ENCODE peak calls at places on chromosomes 3 and 15, in ten cellular contexts. N, L, G, E, A, P, C, O, Y and H are unnamed samples.

GRCh38 chr15:23035964-23036566 is 3.3 kb downstream of the TUBGCP5 start:
- DNase-seq in N (peak), L (no peak), G (peak), E (no peak), A (peak), P (peak), C (peak), O (no peak), Y (peak), H (peak)

GRCh38 chr3:107892960-107893359 is 197.9 kb downstream of the CD47 start:
- DNase-seq in N (peak), L (no peak), G (no peak), E (no peak), A (no peak), P (no peak), C (no peak), O (no peak), Y (peak), H (no peak)

GRCh38 chr3:183532620-183533409 is 22.7 kb downstream of the KLHL6 start:
- DNase-seq in N (no peak), L (no peak), G (no peak), E (no peak), A (no peak), P (no peak), C (no peak), O (no peak), Y (no peak), H (no peak)

GRCh38 chr3:127770671-127771370 is 51.5 kb downstream of the MGLL start:
- DNase-seq in N (no peak), L (no peak), G (no peak), E (no peak), A (no peak), P (no peak), C (no peak), O (no peak), Y (peak), H (no peak)

GRCh38 chr15:63434567-63435219 is 53.0 kb upstream of the CA12 start:
- DNase-seq in N (no peak), L (no peak), G (no peak), E (no peak), A (no peak), P (no peak), C (no peak), O (no peak), Y (no peak), H (no peak)

GRCh38 chr15:94387854-94388441 is 156.6 kb downstream of the MCTP2 start:
- DNase-seq in N (no peak), L (no peak), G (no peak), E (no peak), A (no peak), P (no peak), C (no peak), O (no peak), Y (no peak), H (no peak)

GRCh38 chr3:54653456-54654195 is 274.2 kb downstream of the LRTM1 start:
- DNase-seq in N (no peak), L (no peak), G (no peak), E (no peak), A (peak), P (no peak), C (no peak), O (no peak), Y (no peak), H (no peak)

GRCh38 chr3:11244131-11244677 is 28.0 kb upstream of the ATG7 start:
- DNase-seq in N (peak), L (no peak), G (peak), E (no peak), A (peak), P (peak), C (peak), O (no peak), Y (peak), H (peak)

GRCh38 chr15:68203486-68203885 is 1.6 kb downstream of the CALML4 start:
- DNase-seq in N (no peak), L (no peak), G (no peak), E (no peak), A (no peak), P (no peak), C (no peak), O (no peak), Y (no peak), H (no peak)

GRCh38 chr3:142818651-142819050 is 70.2 kb downstream of the PCOLCE2 start:
- DNase-seq in N (no peak), L (no peak), G (no peak), E (no peak), A (no peak), P (no peak), C (no peak), O (no peak), Y (no peak), H (no peak)

GRCh38 chr3:170321326-170322034 is 36.0 kb upstream of the SKIL start:
- DNase-seq in N (peak), L (no peak), G (no peak), E (no peak), A (peak), P (peak), C (no peak), O (peak), Y (peak), H (no peak)

GRCh38 chr3:153756816-153757215 is 364.4 kb upstream of the ARHGEF26 start:
- DNase-seq in N (peak), L (no peak), G (peak), E (no peak), A (peak), P (peak), C (peak), O (no peak), Y (peak), H (no peak)

GRCh38 chr3:13091898-13092620 is 18.8 kb upstream of the IQSEC1 start:
- DNase-seq in N (peak), L (peak), G (peak), E (peak), A (peak), P (peak), C (peak), O (peak), Y (peak), H (peak)

GRCh38 chr3:47865192-47865591 is 62.3 kb downstream of the DHX30 start:
- DNase-seq in N (no peak), L (no peak), G (peak), E (no peak), A (no peak), P (no peak), C (peak), O (no peak), Y (no peak), H (no peak)

GRCh38 chr3:163622384-163622783 is 1455.9 kb downstream of the SI start:
- DNase-seq in N (no peak), L (no peak), G (no peak), E (no peak), A (no peak), P (no peak), C (peak), O (no peak), Y (no peak), H (no peak)

GRCh38 chr15:88269371-88270062 is 13.0 kb upstream of the NTRK3 start:
- DNase-seq in N (no peak), L (no peak), G (no peak), E (no peak), A (no peak), P (no peak), C (no peak), O (no peak), Y (no peak), H (no peak)

GRCh38 chr3:29335438-29335837 is 54.6 kb downstream of the RBMS3 start:
- DNase-seq in N (peak), L (peak), G (peak), E (peak), A (peak), P (peak), C (peak), O (peak), Y (peak), H (peak)

GRCh38 chr3:190728574-190729246 is 133.8 kb downstream of the GMNC start:
- DNase-seq in N (peak), L (no peak), G (peak), E (no peak), A (peak), P (no peak), C (no peak), O (no peak), Y (peak), H (peak)

GRCh38 chr3:41321642-41321980 is 122.3 kb downstream of the CTNNB1 start:
- DNase-seq in N (no peak), L (no peak), G (no peak), E (no peak), A (no peak), P (no peak), C (no peak), O (no peak), Y (no peak), H (no peak)

GRCh38 chr3:69324362-69325025 is 61.4 kb downstream of the FRMD4B start:
- DNase-seq in N (no peak), L (no peak), G (no peak), E (no peak), A (no peak), P (no peak), C (peak), O (no peak), Y (no peak), H (no peak)

GRCh38 chr3:119937229-119937628 is 155.3 kb downstream of the NR1I2 start:
- DNase-seq in N (peak), L (no peak), G (peak), E (no peak), A (no peak), P (peak), C (no peak), O (no peak), Y (peak), H (peak)

GRCh38 chr3:15955968-15956367 is 158.2 kb upstream of the ANKRD28 start:
- DNase-seq in N (no peak), L (no peak), G (no peak), E (no peak), A (no peak), P (peak), C (peak), O (no peak), Y (no peak), H (no peak)

GRCh38 chr15:89003865-89004725 is 84.2 kb upstream of the ABHD2 start:
- DNase-seq in N (peak), L (peak), G (peak), E (no peak), A (peak), P (peak), C (peak), O (no peak), Y (peak), H (peak)

GRCh38 chr3:76965122-76965725 is 74.7 kb upstream of the ROBO2 start:
- DNase-seq in N (no peak), L (no peak), G (no peak), E (no peak), A (peak), P (no peak), C (no peak), O (no peak), Y (no peak), H (no peak)

GRCh38 chr3:162168715-162169114 is 672.1 kb downstream of the OTOL1 start:
- DNase-seq in N (no peak), L (no peak), G (no peak), E (no peak), A (no peak), P (no peak), C (no peak), O (no peak), Y (no peak), H (peak)

GRCh38 chr3:24830230-24831152 is 335.8 kb upstream of the THRB start:
- DNase-seq in N (no peak), L (no peak), G (no peak), E (no peak), A (no peak), P (no peak), C (no peak), O (peak), Y (no peak), H (no peak)

GRCh38 chr3:24933401-24933800 is 438.8 kb upstream of the THRB start:
- DNase-seq in N (no peak), L (no peak), G (no peak), E (no peak), A (no peak), P (no peak), C (no peak), O (no peak), Y (no peak), H (no peak)

GRCh38 chr3:46908986-46909534 is 31.5 kb downstream of the PTH1R start:
- DNase-seq in N (no peak), L (no peak), G (no peak), E (no peak), A (no peak), P (no peak), C (no peak), O (peak), Y (no peak), H (no peak)

GRCh38 chr3:85785766-85786165 is 827.0 kb downstream of the CADM2 start:
- DNase-seq in N (no peak), L (no peak), G (no peak), E (no peak), A (peak), P (no peak), C (peak), O (no peak), Y (no peak), H (no peak)

GRCh38 chr3:61571516-61572336 is 10.4 kb downstream of the PTPRG start:
- DNase-seq in N (peak), L (peak), G (peak), E (no peak), A (no peak), P (peak), C (peak), O (no peak), Y (peak), H (peak)

GRCh38 chr15:49686626-49687025 is 65.8 kb downstream of the DTWD1 start:
- DNase-seq in N (peak), L (no peak), G (peak), E (no peak), A (peak), P (peak), C (peak), O (no peak), Y (peak), H (peak)

GRCh38 chr15:81304226-81304625 is 19.7 kb downstream of the STARD5 start:
- DNase-seq in N (peak), L (no peak), G (peak), E (no peak), A (peak), P (peak), C (peak), O (no peak), Y (peak), H (peak)

DNA sequence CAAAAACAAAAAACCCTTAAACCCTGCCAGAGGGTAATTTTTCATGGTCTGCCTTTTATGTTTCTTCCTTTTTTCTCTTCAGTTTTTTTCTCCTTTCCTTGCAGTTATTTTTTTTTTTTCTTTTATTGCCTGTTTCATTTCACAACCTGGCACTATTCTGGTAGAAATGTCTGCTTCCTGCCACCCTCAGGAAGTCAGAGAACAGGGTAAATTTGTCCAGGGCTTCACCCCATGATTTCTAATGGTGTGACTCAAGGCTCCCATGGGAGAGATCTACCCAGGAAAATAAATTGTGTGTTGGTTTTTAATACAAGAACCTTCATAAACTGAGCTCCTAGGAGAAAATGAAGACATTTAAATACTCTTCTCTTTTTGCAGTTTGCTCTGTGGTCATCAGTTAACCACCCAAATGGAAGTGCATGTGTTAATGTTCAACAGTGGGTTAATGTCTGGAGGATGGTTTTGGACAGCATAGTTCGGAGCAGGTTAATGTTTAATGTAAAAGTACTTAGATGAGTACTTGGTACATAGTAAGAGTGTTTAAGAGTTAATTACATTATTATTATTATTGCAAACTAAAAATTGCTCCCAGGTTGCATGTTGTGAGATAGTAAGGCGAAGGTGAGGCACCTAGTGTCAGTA is 45.9 kb downstream of the CGNL1 start:
- DNase-seq in N (no peak), L (no peak), G (no peak), E (no peak), A (no peak), P (no peak), C (peak), O (no peak), Y (peak), H (no peak)
- H3K4me3 ChIP-seq in N (no peak), L (no peak), G (no peak), E (no peak), A (no peak), P (no peak), C (no peak), O (no peak), Y (no peak), H (no peak)

DNA sequence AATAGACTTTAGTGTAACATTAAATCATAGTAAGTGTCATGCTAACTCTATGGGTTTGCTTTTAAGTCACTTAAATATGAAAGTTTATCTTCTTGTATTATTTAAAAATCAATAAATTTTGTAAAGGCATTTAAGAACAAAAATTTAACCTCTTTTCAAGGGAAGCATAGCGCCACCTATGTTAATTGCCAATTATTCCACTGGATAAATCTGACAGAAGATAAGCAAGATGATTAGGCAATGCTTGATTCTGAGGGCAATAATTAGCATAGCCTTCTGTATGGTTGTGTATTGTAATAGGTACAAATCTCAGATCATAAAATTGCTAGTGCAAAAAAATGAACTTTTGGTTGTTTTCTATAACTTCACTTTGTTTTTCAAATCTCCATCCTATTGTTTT is 560.1 kb downstream of the GRM7 start:
- DNase-seq in N (no peak), L (no peak), G (no peak), E (no peak), A (peak), P (no peak), C (no peak), O (no peak), Y (no peak), H (no peak)
- TF ChIP-seq CTCF in N (no peak), L (no peak), G (no peak), E (no peak), A (no peak), P (no peak), C (no peak), O (no peak), Y (no peak), H (no peak)

GRCh38 chr3:98557324-98558010 is 25.7 kb downstream of the GPR15 start:
- DNase-seq in N (peak), L (no peak), G (no peak), E (no peak), A (peak), P (no peak), C (no peak), O (no peak), Y (no peak), H (no peak)

GRCh38 chr3:98554580-98554979 is 22.8 kb downstream of the GPR15 start:
- DNase-seq in N (no peak), L (no peak), G (no peak), E (no peak), A (no peak), P (no peak), C (no peak), O (no peak), Y (no peak), H (no peak)

GRCh38 chr3:98555025-98555379 is 23.2 kb downstream of the GPR15 start:
- DNase-seq in N (peak), L (no peak), G (no peak), E (no peak), A (no peak), P (no peak), C (no peak), O (no peak), Y (no peak), H (no peak)

GRCh38 chr3:98558100-98558499 is 26.3 kb downstream of the GPR15 start:
- DNase-seq in N (no peak), L (no peak), G (no peak), E (no peak), A (no peak), P (no peak), C (no peak), O (no peak), Y (no peak), H (no peak)

GRCh38 chr3:98556164-98557130 is 24.7 kb downstream of the GPR15 start:
- DNase-seq in N (peak), L (no peak), G (no peak), E (no peak), A (no peak), P (no peak), C (no peak), O (no peak), Y (no peak), H (peak)
- H3K4me3 ChIP-seq in N (no peak), L (no peak), G (no peak), E (no peak), A (no peak), P (no peak), C (no peak), O (peak), Y (no peak), H (no peak)

GRCh38 chr15:86040360-86041095 is 39.1 kb upstream of the AGBL1 start:
- DNase-seq in N (no peak), L (no peak), G (no peak), E (no peak), A (no peak), P (no peak), C (no peak), O (no peak), Y (no peak), H (no peak)

DNA sequence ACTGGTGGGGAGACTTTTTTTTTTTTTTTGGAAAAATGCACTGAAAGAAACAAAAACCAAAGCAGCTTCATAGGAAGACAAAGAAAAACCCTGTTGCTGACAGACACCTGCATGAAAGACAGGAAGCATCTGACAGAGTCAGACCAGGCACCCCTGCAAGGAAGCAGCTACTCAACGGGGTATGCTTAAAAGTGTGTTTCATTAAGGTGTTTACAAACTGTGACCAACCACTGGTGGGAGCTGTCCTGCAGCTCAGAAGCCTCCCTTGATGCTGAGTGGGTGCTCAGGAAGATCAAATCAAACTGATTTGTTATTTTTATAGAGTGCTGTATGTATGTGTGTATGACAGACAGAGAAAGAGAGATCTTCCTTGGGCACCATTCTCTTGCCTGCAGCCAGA is 34.7 kb upstream of the AGBL1 start:
- DNase-seq in N (no peak), L (no peak), G (no peak), E (no peak), A (no peak), P (no peak), C (no peak), O (no peak), Y (no peak), H (no peak)
- TF ChIP-seq CTCF in N (no peak), L (no peak), G (no peak), E (no peak), A (no peak), P (no peak), C (no peak), O (no peak), Y (no peak), H (no peak)